ENCODE peak calls at places on chromosomes 12 and 14, in four cellular contexts. E is AG09309, O is HuH-7, X is AG09319. B is an unnamed sample.

GRCh38 chr14:61608245-61609142 is 86.8 kb upstream of the HIF1A start:
- DNase-seq in E (no peak), O (no peak), X (no peak), B (peak)

GRCh38 chr12:48451372-48451771 is 21.0 kb upstream of the ANP32D start:
- DNase-seq in E (no peak), O (no peak), X (no peak), B (no peak)

GRCh38 chr14:81771876-81772275 is 238.2 kb upstream of the SEL1L start:
- DNase-seq in E (no peak), O (no peak), X (no peak), B (no peak)

GRCh38 chr12:109670647-109671046 is 43.0 kb upstream of the FAM222A start:
- DNase-seq in E (no peak), O (no peak), X (no peak), B (no peak)

GRCh38 chr14:69906201-69906600 is 27.0 kb downstream of the SMOC1 start:
- DNase-seq in E (no peak), O (no peak), X (no peak), B (no peak)

GRCh38 chr14:39555749-39556148 is 123.5 kb upstream of the FBXO33 start:
- DNase-seq in E (no peak), O (no peak), X (no peak), B (no peak)

GRCh38 chr12:130043685-130044421 is 118.4 kb upstream of the FZD10 start:
- DNase-seq in E (no peak), O (no peak), X (no peak), B (peak)

GRCh38 chr12:132490481-132491348 is 764 bp downstream of the FBRSL1 start:
- DNase-seq in E (no peak), O (no peak), X (no peak), B (peak)

GRCh38 chr12:130164931-130165330 is 2.7 kb downstream of the FZD10 start:
- DNase-seq in E (no peak), O (no peak), X (no peak), B (no peak)

B was measured in kidney tubule cell.